ENCODE peak calls at places on chromosomes 11 and 22, in eight cellular contexts. U is cardiac fibroblast; B is psoas muscle; R is right lobe of liver; H is fibroblast of mammary gland; C is IMR-90; S is CD4-positive, alpha-beta memory T cell; A is astrocyte of the cerebellum. I is an unnamed sample.
A peak's percentile ranks its signal among the peaks of the same experiment; 100 is the strongest.

GRCh38 chr11:14636119-14636518 is 7.5 kb upstream of the PDE3B start:
- DNase-seq in C (no peak), B (no peak), U (no peak), H (no peak), A (no peak), R (no peak), S (no peak), I (no peak)

GRCh38 chr22:44003776-44004460 is 20.2 kb upstream of the PARVB start:
- DNase-seq in H (no peak), C (no peak), R (no peak), S (no peak), B (no peak), A (no peak), U (no peak), I (peak; percentile 60)

GRCh38 chr11:102974552-102975280 is 19.2 kb upstream of the MMP13 start:
- DNase-seq in H (peak; percentile 67), U (peak; percentile 65), A (peak; percentile 57), R (no peak), C (peak; percentile 84), S (no peak), B (no peak), I (peak; percentile 84)

GRCh38 chr11:118572914-118573550 is 823 bp downstream of the ARCN1 start:
- DNase-seq in C (peak; percentile 75), H (peak; percentile 63), U (peak; percentile 64), A (no peak), R (no peak), S (peak; percentile 50), B (no peak), I (peak; percentile 79)

GRCh38 chr11:122197055-122197987 is 81.3 kb upstream of the BLID start:
- DNase-seq in R (no peak), C (peak; percentile 99), A (peak; percentile 95), H (peak; percentile 99), S (no peak), U (peak; percentile 99), B (no peak), I (peak; percentile 96)

GRCh38 chr11:71951741-71952310 is 23.0 kb downstream of the RNF121 start:
- DNase-seq in S (no peak), B (no peak), H (no peak), U (no peak), A (no peak), C (no peak), R (no peak), I (no peak)

GRCh38 chr22:23215294-23216204 is 35.2 kb downstream of the BCR start:
- DNase-seq in H (peak; percentile 23), B (no peak), R (peak; percentile 2), S (no peak), A (no peak), C (peak; percentile 64), U (no peak), I (peak; percentile 99)

GRCh38 chr11:80349986-80350385 is 909.2 kb upstream of the TENM4 start:
- DNase-seq in A (no peak), S (no peak), H (no peak), U (no peak), C (no peak), R (no peak), B (no peak), I (no peak)

GRCh38 chr11:78662811-78663210 is 88.1 kb upstream of the NARS2 start:
- DNase-seq in U (no peak), A (no peak), C (no peak), R (no peak), H (no peak), S (no peak), B (no peak), I (no peak)

DNA sequence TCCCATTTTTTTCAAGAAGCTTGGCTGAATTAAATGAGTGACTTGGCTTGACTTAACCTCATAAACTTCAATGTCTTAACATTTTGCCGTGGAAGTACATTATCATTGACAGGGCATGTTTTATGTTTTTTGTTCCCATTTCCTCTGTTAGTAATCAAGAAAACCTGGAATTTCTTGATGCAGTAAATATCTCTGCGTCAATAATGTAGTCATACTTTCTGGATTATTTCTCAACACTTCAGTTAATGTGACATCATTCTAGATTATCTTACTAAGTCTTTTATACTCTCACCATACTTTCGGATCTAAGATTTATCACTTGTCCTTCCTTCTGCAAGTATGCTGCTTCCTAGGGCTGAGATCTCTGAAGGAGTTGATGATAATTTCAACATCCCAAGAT is 58.6 kb upstream of the PGR start:
- DNase-seq in U (no peak), A (no peak), R (no peak), B (no peak), S (no peak), C (no peak), H (peak; percentile 52), I (no peak)
- H3K4me3 ChIP-seq in U (no peak overlapping the region), A (no peak overlapping the region), R (no peak overlapping the region), B (no peak overlapping the region), S (no peak overlapping the region), C (no peak overlapping the region), H (no peak overlapping the region), I (no peak overlapping the region)

DNA sequence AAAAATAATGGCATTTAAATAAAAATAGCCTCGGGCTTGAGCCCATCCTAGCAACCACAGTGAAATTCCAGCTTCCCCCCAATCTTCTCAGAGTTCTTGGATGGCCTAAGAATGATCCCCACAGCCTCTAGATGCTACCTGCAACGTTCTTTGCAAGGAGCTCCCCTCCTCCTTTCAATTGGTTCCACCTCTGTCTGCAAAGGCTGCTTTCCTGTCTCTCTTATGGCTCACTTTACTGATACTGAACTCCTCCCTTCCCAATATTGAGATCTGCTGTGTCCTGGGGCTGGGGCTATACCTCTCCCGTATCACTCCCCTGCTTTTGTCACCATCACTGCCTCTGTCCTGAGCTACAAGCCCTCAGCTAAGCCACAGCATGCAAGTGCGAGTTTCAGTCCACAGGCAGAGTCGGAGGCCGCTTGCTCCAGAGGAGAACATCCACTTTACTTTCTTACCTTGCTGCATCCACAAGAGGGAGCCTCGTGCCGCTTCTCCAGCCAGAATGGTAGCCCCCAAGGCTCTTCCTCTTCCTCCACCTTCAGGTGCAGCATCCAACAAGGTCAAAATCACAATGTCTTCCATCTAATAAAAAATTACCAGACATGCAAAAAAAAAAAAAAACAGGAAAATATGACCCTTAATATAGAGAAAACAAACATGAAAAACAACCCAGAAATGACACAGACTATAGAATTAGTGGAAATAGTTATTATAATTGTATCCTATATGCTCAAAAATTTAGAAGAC is 48.6 kb upstream of the TMEM45B start:
- DNase-seq in H (peak; percentile 21), B (no peak), C (peak; percentile 23), A (no peak), S (peak; percentile 31), R (peak; percentile 28), U (peak; percentile 52), I (peak; percentile 26)
- H3K4me3 ChIP-seq in H (no peak overlapping the region), B (no peak overlapping the region), C (no peak overlapping the region), A (no peak overlapping the region), S (no peak overlapping the region), R (no peak overlapping the region), U (no peak overlapping the region), I (no peak overlapping the region)

DNA sequence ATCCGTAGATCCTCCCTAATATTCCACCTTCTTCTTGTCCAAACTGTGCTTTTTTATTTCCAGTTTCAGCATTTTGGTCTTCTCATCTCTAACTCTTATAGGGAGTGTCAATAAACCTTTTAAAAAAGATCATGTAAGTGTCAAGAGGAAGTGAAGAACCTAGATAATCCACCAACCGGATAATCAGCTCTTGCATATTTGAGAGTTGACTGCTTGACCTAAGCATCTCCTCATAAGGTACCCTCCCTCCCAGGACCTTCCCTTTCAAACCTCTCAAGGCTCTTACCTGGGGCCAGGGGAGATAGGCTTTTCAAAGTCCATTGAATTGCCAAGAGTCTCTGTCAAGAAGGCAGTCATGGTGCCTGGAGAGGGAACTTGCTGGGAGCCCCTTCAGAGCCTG is 691 bp upstream of the EHF start:
- DNase-seq in A (no peak), H (no peak), U (no peak), R (no peak), B (no peak), C (no peak), S (no peak), I (no peak)
- H3K4me3 ChIP-seq in A (no peak overlapping the region), H (no peak overlapping the region), U (no peak overlapping the region), R (no peak overlapping the region), B (no peak overlapping the region), C (no peak overlapping the region), S (no peak overlapping the region), I (no peak overlapping the region)

DNA sequence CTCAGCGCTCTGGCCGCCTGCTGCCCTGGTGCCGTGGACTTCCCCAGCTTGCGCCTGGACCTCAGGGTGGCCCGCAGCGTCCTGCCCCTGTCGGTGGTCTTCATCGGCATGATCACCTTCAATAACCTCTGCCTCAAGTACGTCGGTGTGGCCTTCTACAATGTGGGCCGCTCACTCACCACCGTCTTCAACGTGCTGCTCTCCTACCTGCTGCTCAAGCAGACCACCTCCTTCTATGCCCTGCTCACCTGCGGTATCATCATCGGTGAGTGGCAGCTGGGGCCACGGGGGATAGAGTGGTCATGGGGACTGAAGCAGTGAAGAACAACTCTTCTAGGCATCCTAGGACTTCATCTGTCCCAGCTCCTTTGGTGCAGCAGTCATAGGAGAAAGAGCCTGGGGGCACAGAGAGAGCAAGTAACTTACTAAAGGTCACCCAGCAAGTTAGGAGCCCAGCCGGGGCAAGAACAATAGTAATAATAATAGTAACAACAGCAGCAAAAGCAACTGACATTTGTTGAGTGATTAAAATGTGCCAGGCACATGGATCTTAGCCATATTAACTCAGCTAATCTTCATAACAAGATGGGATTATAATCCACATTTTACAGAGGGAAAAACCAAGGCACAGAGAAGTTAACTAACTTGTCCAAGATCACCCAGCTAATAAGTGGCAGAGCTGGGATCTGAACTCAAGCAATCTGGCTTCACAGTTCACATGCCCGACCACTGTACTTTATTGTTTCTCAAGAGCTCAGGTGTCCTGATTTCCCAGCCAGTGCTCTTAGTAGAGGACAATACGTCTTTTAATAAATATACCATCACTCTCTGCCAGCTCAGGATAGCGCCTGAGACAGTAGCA is 1.4 kb downstream of the SLC35C1 start:
- DNase-seq in C (no peak), H (no peak), U (peak; percentile 7), A (no peak), S (no peak), R (no peak), B (no peak), I (no peak)
- H3K4me3 ChIP-seq in C (peak overlapping the region; percentile 87), H (peak overlapping the region; percentile 85), U (peak overlapping the region; percentile 88), A (peak overlapping the region; percentile 57), S (peak overlapping the region; percentile 95), R (peak overlapping the region; percentile 96), B (peak overlapping the region; percentile 94), I (peak overlapping the region; percentile 55)

GRCh38 chr22:50192056-50192824 is 6.5 kb downstream of the TRABD start:
- DNase-seq in C (peak; percentile 19), U (no peak), A (no peak), S (no peak), B (no peak), H (peak; percentile 33), R (no peak), I (no peak)

GRCh38 chr22:50191041-50191740 is 5.5 kb downstream of the TRABD start:
- DNase-seq in B (no peak), A (no peak), H (no peak), C (no peak), R (no peak), S (peak; percentile 85), U (no peak), I (no peak)

GRCh38 chr22:50189184-50189848 is 3.6 kb downstream of the TRABD start:
- DNase-seq in S (no peak), R (peak; percentile 63), A (no peak), C (no peak), B (peak; percentile 67), H (no peak), U (no peak), I (no peak)

GRCh38 chr22:50189849-50190181 is 4.1 kb downstream of the TRABD start:
- DNase-seq in B (no peak), C (no peak), H (peak; percentile 25), S (no peak), U (no peak), A (no peak), R (no peak), I (no peak)

GRCh38 chr22:50190182-50190951 is 4.7 kb downstream of the TRABD start:
- DNase-seq in H (peak; percentile 52), R (peak; percentile 80), A (no peak), S (peak; percentile 89), U (peak; percentile 57), C (no peak), B (peak; percentile 86), I (peak; percentile 46)
- H3K4me3 ChIP-seq in H (peak overlapping the region; percentile 24), R (peak overlapping the region; percentile 46), A (peak overlapping the region; percentile 31), S (peak overlapping the region; percentile 91), U (peak overlapping the region; percentile 38), C (no peak overlapping the region), B (peak overlapping the region; percentile 50), I (no peak overlapping the region)

I was measured in endothelial cell of umbilical vein.